ENCODE peak calls at places on chromosomes 12 and 14, in eight cellular contexts. One of them, this sample, is unnamed.
A peak's percentile ranks its signal among the peaks of the same experiment; 100 is the strongest.

GRCh38 chr12:17216156-17216555 is 610.2 kb upstream of the LMO3 start:
- DNase-seq in left lung: no peak
- DNase-seq in ovary: no peak
- DNase-seq in HL-60: no peak
- DNase-seq in PC-3: no peak
- DNase-seq in right atrium auricular region: no peak
- DNase-seq in effector memory CD4-positive, alpha-beta T cell: no peak
- DNase-seq in pancreas: no peak
- DNase-seq in this sample: no peak

GRCh38 chr14:38279556-38279955 is 23.7 kb upstream of the CLEC14A start:
- DNase-seq in left lung: no peak
- DNase-seq in ovary: no peak
- DNase-seq in HL-60: no peak
- DNase-seq in PC-3: no peak
- DNase-seq in right atrium auricular region: no peak
- DNase-seq in effector memory CD4-positive, alpha-beta T cell: no peak
- DNase-seq in pancreas: no peak
- DNase-seq in this sample: no peak

GRCh38 chr14:95436348-95436747 is 80.1 kb downstream of the SYNE3 start:
- DNase-seq in left lung: no peak
- DNase-seq in ovary: no peak
- DNase-seq in HL-60: no peak
- DNase-seq in PC-3: no peak
- DNase-seq in right atrium auricular region: no peak
- DNase-seq in effector memory CD4-positive, alpha-beta T cell: no peak
- DNase-seq in pancreas: no peak
- DNase-seq in this sample: no peak

GRCh38 chr14:55019968-55020554 is 6.8 kb downstream of the WDHD1 start:
- DNase-seq in left lung: no peak
- DNase-seq in ovary: no peak
- DNase-seq in HL-60: no peak
- DNase-seq in PC-3: no peak
- DNase-seq in right atrium auricular region: no peak
- DNase-seq in effector memory CD4-positive, alpha-beta T cell: no peak
- DNase-seq in pancreas: no peak
- DNase-seq in this sample: no peak

GRCh38 chr12:3380200-3381020 is 110.6 kb upstream of the PRMT8 start:
- DNase-seq in left lung: no peak
- DNase-seq in ovary: peak; percentile 26
- DNase-seq in HL-60: no peak
- DNase-seq in PC-3: no peak
- DNase-seq in right atrium auricular region: peak; percentile 60
- DNase-seq in effector memory CD4-positive, alpha-beta T cell: no peak
- DNase-seq in pancreas: no peak
- DNase-seq in this sample: no peak

GRCh38 chr14:79602023-79602422 is 609.3 kb downstream of the DIO2 start:
- DNase-seq in left lung: no peak
- DNase-seq in ovary: no peak
- DNase-seq in HL-60: no peak
- DNase-seq in PC-3: no peak
- DNase-seq in right atrium auricular region: no peak
- DNase-seq in effector memory CD4-positive, alpha-beta T cell: no peak
- DNase-seq in pancreas: no peak
- DNase-seq in this sample: no peak

GRCh38 chr12:132413931-132414588 is 75.9 kb upstream of the FBRSL1 start:
- DNase-seq in left lung: no peak
- DNase-seq in ovary: no peak
- DNase-seq in HL-60: no peak
- DNase-seq in PC-3: peak; percentile 50
- DNase-seq in right atrium auricular region: no peak
- DNase-seq in effector memory CD4-positive, alpha-beta T cell: no peak
- DNase-seq in pancreas: no peak
- DNase-seq in this sample: no peak

GRCh38 chr12:19624401-19624930 is 185.2 kb downstream of the AEBP2 start:
- DNase-seq in left lung: no peak
- DNase-seq in ovary: no peak
- DNase-seq in HL-60: no peak
- DNase-seq in PC-3: no peak
- DNase-seq in right atrium auricular region: no peak
- DNase-seq in effector memory CD4-positive, alpha-beta T cell: no peak
- DNase-seq in pancreas: no peak
- DNase-seq in this sample: no peak

GRCh38 chr12:39638178-39638577 is 18.6 kb upstream of the ABCD2 start:
- DNase-seq in left lung: no peak
- DNase-seq in ovary: no peak
- DNase-seq in HL-60: no peak
- DNase-seq in PC-3: no peak
- DNase-seq in right atrium auricular region: no peak
- DNase-seq in effector memory CD4-positive, alpha-beta T cell: no peak
- DNase-seq in pancreas: no peak
- DNase-seq in this sample: no peak

GRCh38 chr12:88998421-88998820 is 353.9 kb downstream of the DUSP6 start:
- DNase-seq in left lung: no peak
- DNase-seq in ovary: no peak
- DNase-seq in HL-60: no peak
- DNase-seq in PC-3: no peak
- DNase-seq in right atrium auricular region: no peak
- DNase-seq in effector memory CD4-positive, alpha-beta T cell: no peak
- DNase-seq in pancreas: no peak
- DNase-seq in this sample: no peak

GRCh38 chr14:24411468-24412454 is 13.0 kb downstream of the NYNRIN start:
- DNase-seq in left lung: no peak
- DNase-seq in ovary: peak; percentile 26
- DNase-seq in HL-60: peak; percentile 46
- DNase-seq in PC-3: peak; percentile 56
- DNase-seq in right atrium auricular region: peak; percentile 78
- DNase-seq in effector memory CD4-positive, alpha-beta T cell: no peak
- DNase-seq in pancreas: no peak
- DNase-seq in this sample: no peak

GRCh38 chr12:49348781-49349180 is 2.1 kb downstream of the DNAJC22 start:
- DNase-seq in left lung: no peak
- DNase-seq in ovary: no peak
- DNase-seq in HL-60: no peak
- DNase-seq in PC-3: no peak
- DNase-seq in right atrium auricular region: peak; percentile 26
- DNase-seq in effector memory CD4-positive, alpha-beta T cell: no peak
- DNase-seq in pancreas: no peak
- DNase-seq in this sample: peak; percentile 8

GRCh38 chr12:49950310-49951251 is at the start of gene AQP2:
- DNase-seq in left lung: peak; percentile 26
- DNase-seq in ovary: peak; percentile 2
- DNase-seq in HL-60: no peak
- DNase-seq in PC-3: no peak
- DNase-seq in right atrium auricular region: no peak
- DNase-seq in effector memory CD4-positive, alpha-beta T cell: no peak
- DNase-seq in pancreas: no peak
- DNase-seq in this sample: peak; percentile 36

GRCh38 chr14:102071283-102071998 is 15.4 kb downstream of the HSP90AA1 start:
- DNase-seq in left lung: no peak
- DNase-seq in ovary: no peak
- DNase-seq in HL-60: no peak
- DNase-seq in PC-3: peak; percentile 92
- DNase-seq in right atrium auricular region: no peak
- DNase-seq in effector memory CD4-positive, alpha-beta T cell: no peak
- DNase-seq in pancreas: no peak
- DNase-seq in this sample: peak; percentile 37

GRCh38 chr12:31629756-31630732 is 29.4 kb upstream of the ETFBKMT start:
- DNase-seq in left lung: no peak
- DNase-seq in ovary: peak; percentile 62
- DNase-seq in HL-60: no peak
- DNase-seq in PC-3: no peak
- DNase-seq in right atrium auricular region: no peak
- DNase-seq in effector memory CD4-positive, alpha-beta T cell: no peak
- DNase-seq in pancreas: peak; percentile 61
- DNase-seq in this sample: no peak

GRCh38 chr12:15632708-15633107 is 156.5 kb downstream of the EPS8 start:
- DNase-seq in left lung: no peak
- DNase-seq in ovary: no peak
- DNase-seq in HL-60: no peak
- DNase-seq in PC-3: no peak
- DNase-seq in right atrium auricular region: no peak
- DNase-seq in effector memory CD4-positive, alpha-beta T cell: no peak
- DNase-seq in pancreas: no peak
- DNase-seq in this sample: no peak

GRCh38 chr12:114293073-114293472 is 112.9 kb downstream of the TBX5 start:
- DNase-seq in left lung: no peak
- DNase-seq in ovary: no peak
- DNase-seq in HL-60: no peak
- DNase-seq in PC-3: no peak
- DNase-seq in right atrium auricular region: no peak
- DNase-seq in effector memory CD4-positive, alpha-beta T cell: no peak
- DNase-seq in pancreas: no peak
- DNase-seq in this sample: no peak

GRCh38 chr12:460301-461230 is 827 bp downstream of the B4GALNT3 start:
- DNase-seq in left lung: no peak
- DNase-seq in ovary: peak; percentile 47
- DNase-seq in HL-60: no peak
- DNase-seq in PC-3: no peak
- DNase-seq in right atrium auricular region: no peak
- DNase-seq in effector memory CD4-positive, alpha-beta T cell: peak; percentile 6
- DNase-seq in pancreas: peak; percentile 27
- DNase-seq in this sample: no peak

GRCh38 chr12:31944299-31944698 is 14.9 kb upstream of the RESF1 start:
- DNase-seq in left lung: no peak
- DNase-seq in ovary: no peak
- DNase-seq in HL-60: no peak
- DNase-seq in PC-3: no peak
- DNase-seq in right atrium auricular region: no peak
- DNase-seq in effector memory CD4-positive, alpha-beta T cell: no peak
- DNase-seq in pancreas: no peak
- DNase-seq in this sample: no peak

GRCh38 chr12:120739821-120740613 is 14.4 kb downstream of the ACADS start:
- DNase-seq in left lung: no peak
- DNase-seq in ovary: no peak
- DNase-seq in HL-60: no peak
- DNase-seq in PC-3: no peak
- DNase-seq in right atrium auricular region: no peak
- DNase-seq in effector memory CD4-positive, alpha-beta T cell: no peak
- DNase-seq in pancreas: no peak
- DNase-seq in this sample: no peak

GRCh38 chr12:110244372-110244771 is 36.7 kb upstream of the ATP2A2 start:
- DNase-seq in left lung: no peak
- DNase-seq in ovary: no peak
- DNase-seq in HL-60: no peak
- DNase-seq in PC-3: no peak
- DNase-seq in right atrium auricular region: peak; percentile 42
- DNase-seq in effector memory CD4-positive, alpha-beta T cell: no peak
- DNase-seq in pancreas: no peak
- DNase-seq in this sample: no peak
- H3K27ac ChIP-seq in left lung: no peak overlapping the region
- H3K27ac ChIP-seq in ovary: no peak overlapping the region
- H3K27ac ChIP-seq in HL-60: no peak overlapping the region
- H3K27ac ChIP-seq in PC-3: no peak overlapping the region
- H3K27ac ChIP-seq in right atrium auricular region: peak overlapping the region; percentile 97
- H3K27ac ChIP-seq in effector memory CD4-positive, alpha-beta T cell: no peak overlapping the region
- H3K27ac ChIP-seq in pancreas: no peak overlapping the region
- H3K27ac ChIP-seq in this sample: no peak overlapping the region

GRCh38 chr14:64994540-64994939 is 7.8 kb downstream of the FNTB start:
- DNase-seq in left lung: no peak
- DNase-seq in ovary: no peak
- DNase-seq in HL-60: no peak
- DNase-seq in PC-3: no peak
- DNase-seq in right atrium auricular region: no peak
- DNase-seq in effector memory CD4-positive, alpha-beta T cell: no peak
- DNase-seq in pancreas: no peak
- DNase-seq in this sample: no peak

GRCh38 chr14:64990939-64991338 is 4.2 kb downstream of the FNTB start:
- DNase-seq in left lung: no peak
- DNase-seq in ovary: no peak
- DNase-seq in HL-60: no peak
- DNase-seq in PC-3: no peak
- DNase-seq in right atrium auricular region: no peak
- DNase-seq in effector memory CD4-positive, alpha-beta T cell: no peak
- DNase-seq in pancreas: no peak
- DNase-seq in this sample: no peak

GRCh38 chr14:64990291-64990690 is 3.6 kb downstream of the FNTB start:
- DNase-seq in left lung: no peak
- DNase-seq in ovary: no peak
- DNase-seq in HL-60: no peak
- DNase-seq in PC-3: no peak
- DNase-seq in right atrium auricular region: no peak
- DNase-seq in effector memory CD4-positive, alpha-beta T cell: no peak
- DNase-seq in pancreas: no peak
- DNase-seq in this sample: no peak

GRCh38 chr14:64993263-64993662 is 6.6 kb downstream of the FNTB start:
- DNase-seq in left lung: no peak
- DNase-seq in ovary: no peak
- DNase-seq in HL-60: peak; percentile 42
- DNase-seq in PC-3: no peak
- DNase-seq in right atrium auricular region: no peak
- DNase-seq in effector memory CD4-positive, alpha-beta T cell: no peak
- DNase-seq in pancreas: no peak
- DNase-seq in this sample: no peak

DNA sequence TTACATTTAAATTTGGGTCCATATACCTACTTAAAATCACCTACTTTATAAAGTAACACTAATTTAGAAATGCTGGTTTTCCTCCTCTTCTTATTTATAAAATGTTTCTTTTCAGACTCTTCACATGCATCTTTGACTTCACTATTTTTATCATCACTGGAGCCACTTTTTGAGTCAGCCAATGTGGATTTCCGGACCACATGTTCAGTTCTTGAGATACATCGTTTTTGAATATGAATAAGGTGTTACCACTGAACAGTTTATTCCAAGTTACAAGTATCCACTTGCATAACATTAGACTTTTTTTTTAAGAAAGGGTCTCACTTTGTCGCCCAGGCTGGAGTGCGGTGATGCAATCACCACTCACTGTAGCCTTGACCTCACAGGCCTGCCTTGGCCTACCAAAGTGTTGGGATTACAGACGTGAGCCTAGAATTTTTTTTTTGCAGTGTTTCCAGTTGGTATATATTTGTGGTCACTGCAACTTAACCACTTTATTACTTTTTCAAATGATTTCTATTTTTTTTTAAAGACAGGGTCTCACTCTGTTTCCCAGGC is 5.7 kb downstream of the FNTB start:
- DNase-seq in left lung: no peak
- DNase-seq in ovary: no peak
- DNase-seq in HL-60: no peak
- DNase-seq in PC-3: no peak
- DNase-seq in right atrium auricular region: no peak
- DNase-seq in effector memory CD4-positive, alpha-beta T cell: no peak
- DNase-seq in pancreas: no peak
- DNase-seq in this sample: no peak
- H3K4me3 ChIP-seq in left lung: no peak overlapping the region
- H3K4me3 ChIP-seq in ovary: no peak overlapping the region
- H3K4me3 ChIP-seq in HL-60: no peak overlapping the region
- H3K4me3 ChIP-seq in PC-3: no peak overlapping the region
- H3K4me3 ChIP-seq in right atrium auricular region: no peak overlapping the region
- H3K4me3 ChIP-seq in effector memory CD4-positive, alpha-beta T cell: no peak overlapping the region
- H3K4me3 ChIP-seq in pancreas: no peak overlapping the region
- H3K4me3 ChIP-seq in this sample: no peak overlapping the region

GRCh38 chr12:76688627-76689026 is 75.3 kb upstream of the ZDHHC17 start:
- DNase-seq in left lung: no peak
- DNase-seq in ovary: no peak
- DNase-seq in HL-60: no peak
- DNase-seq in PC-3: no peak
- DNase-seq in right atrium auricular region: no peak
- DNase-seq in effector memory CD4-positive, alpha-beta T cell: no peak
- DNase-seq in pancreas: no peak
- DNase-seq in this sample: no peak
- H3K27ac ChIP-seq in left lung: no peak overlapping the region
- H3K27ac ChIP-seq in ovary: no peak overlapping the region
- H3K27ac ChIP-seq in HL-60: no peak overlapping the region
- H3K27ac ChIP-seq in PC-3: no peak overlapping the region
- H3K27ac ChIP-seq in right atrium auricular region: no peak overlapping the region
- H3K27ac ChIP-seq in effector memory CD4-positive, alpha-beta T cell: no peak overlapping the region
- H3K27ac ChIP-seq in pancreas: no peak overlapping the region
- H3K27ac ChIP-seq in this sample: no peak overlapping the region

GRCh38 chr14:99230271-99231141 is 41.5 kb downstream of the BCL11B start:
- DNase-seq in left lung: no peak
- DNase-seq in ovary: no peak
- DNase-seq in HL-60: no peak
- DNase-seq in PC-3: no peak
- DNase-seq in right atrium auricular region: no peak
- DNase-seq in effector memory CD4-positive, alpha-beta T cell: peak; percentile 85
- DNase-seq in pancreas: no peak
- DNase-seq in this sample: peak; percentile 24
- H3K4me3 ChIP-seq in left lung: no peak overlapping the region
- H3K4me3 ChIP-seq in ovary: no peak overlapping the region
- H3K4me3 ChIP-seq in HL-60: no peak overlapping the region
- H3K4me3 ChIP-seq in PC-3: no peak overlapping the region
- H3K4me3 ChIP-seq in right atrium auricular region: no peak overlapping the region
- H3K4me3 ChIP-seq in effector memory CD4-positive, alpha-beta T cell: no peak overlapping the region
- H3K4me3 ChIP-seq in pancreas: no peak overlapping the region
- H3K4me3 ChIP-seq in this sample: no peak overlapping the region

This sample was measured in breast epithelium.